ENCODE peak calls at places on chromosomes 13 and 19, in five cellular contexts. One of them, this sample, is unnamed.

GRCh38 chr13:46286972-46287371 is 75.2 kb downstream of the LRRC63 start:
- DNase-seq in left ventricle myocardium inferior: no peak
- DNase-seq in spleen: no peak
- DNase-seq in pancreas: no peak
- DNase-seq in mammary epithelial cell: no peak
- DNase-seq in this sample: no peak

GRCh38 chr19:33434886-33435705 is 61.6 kb downstream of the CEBPG start:
- DNase-seq in pancreas: peak; percentile 56
- DNase-seq in spleen: peak; percentile 57
- DNase-seq in left ventricle myocardium inferior: peak; percentile 9
- DNase-seq in mammary epithelial cell: no peak
- DNase-seq in this sample: no peak

GRCh38 chr19:49786432-49786831 is 19.6 kb downstream of the AP2A1 start:
- DNase-seq in left ventricle myocardium inferior: no peak
- DNase-seq in spleen: no peak
- DNase-seq in mammary epithelial cell: peak; percentile 28
- DNase-seq in pancreas: no peak
- DNase-seq in this sample: no peak

GRCh38 chr19:53037101-53038097 is 7.1 kb upstream of the ERVV-2 start:
- DNase-seq in mammary epithelial cell: peak; percentile 53
- DNase-seq in left ventricle myocardium inferior: peak; percentile 37
- DNase-seq in pancreas: peak; percentile 71
- DNase-seq in spleen: peak; percentile 70
- DNase-seq in this sample: no peak

GRCh38 chr19:16197188-16197621 is 506 bp upstream of the AP1M1 start:
- DNase-seq in mammary epithelial cell: peak; percentile 54
- DNase-seq in pancreas: no peak
- DNase-seq in left ventricle myocardium inferior: no peak
- DNase-seq in spleen: no peak
- DNase-seq in this sample: no peak

GRCh38 chr13:42279986-42280385 is 8.0 kb downstream of the AKAP11 start:
- DNase-seq in pancreas: no peak
- DNase-seq in spleen: no peak
- DNase-seq in left ventricle myocardium inferior: no peak
- DNase-seq in mammary epithelial cell: no peak
- DNase-seq in this sample: no peak

GRCh38 chr13:46721054-46721453 is 75.9 kb downstream of the ESD start:
- DNase-seq in pancreas: no peak
- DNase-seq in left ventricle myocardium inferior: peak; percentile 19
- DNase-seq in mammary epithelial cell: peak; percentile 11
- DNase-seq in spleen: no peak
- DNase-seq in this sample: peak; percentile 39

GRCh38 chr19:47608074-47608907 is 643 bp upstream of the BICRA start:
- DNase-seq in spleen: peak; percentile 98
- DNase-seq in mammary epithelial cell: peak; percentile 94
- DNase-seq in left ventricle myocardium inferior: peak; percentile 95
- DNase-seq in pancreas: peak; percentile 97
- DNase-seq in this sample: peak; percentile 97

GRCh38 chr19:13097331-13098258 is 5.1 kb downstream of the LYL1 start:
- DNase-seq in pancreas: no peak
- DNase-seq in left ventricle myocardium inferior: no peak
- DNase-seq in mammary epithelial cell: no peak
- DNase-seq in spleen: peak; percentile 94
- DNase-seq in this sample: no peak

GRCh38 chr13:40564342-40564997 is 102.0 kb downstream of the FOXO1 start:
- DNase-seq in spleen: no peak
- DNase-seq in mammary epithelial cell: no peak
- DNase-seq in left ventricle myocardium inferior: no peak
- DNase-seq in pancreas: no peak
- DNase-seq in this sample: no peak

GRCh38 chr13:25227690-25228089 is 55.6 kb upstream of the AMER2 start:
- DNase-seq in left ventricle myocardium inferior: no peak
- DNase-seq in mammary epithelial cell: no peak
- DNase-seq in pancreas: no peak
- DNase-seq in spleen: no peak
- DNase-seq in this sample: no peak

GRCh38 chr19:11378319-11379189 is 4.1 kb downstream of the SWSAP1 start:
- DNase-seq in left ventricle myocardium inferior: peak; percentile 44
- DNase-seq in pancreas: peak; percentile 69
- DNase-seq in spleen: peak; percentile 86
- DNase-seq in mammary epithelial cell: peak; percentile 80
- DNase-seq in this sample: no peak

GRCh38 chr19:13163609-13164364 is 13.6 kb downstream of the IER2 start:
- DNase-seq in left ventricle myocardium inferior: peak; percentile 67
- DNase-seq in mammary epithelial cell: peak; percentile 50
- DNase-seq in spleen: peak; percentile 89
- DNase-seq in pancreas: peak; percentile 87
- DNase-seq in this sample: peak; percentile 78

GRCh38 chr13:46571189-46571901 is 18.4 kb downstream of the LRCH1 start:
- DNase-seq in mammary epithelial cell: no peak
- DNase-seq in spleen: no peak
- DNase-seq in pancreas: no peak
- DNase-seq in left ventricle myocardium inferior: no peak
- DNase-seq in this sample: no peak

GRCh38 chr13:20608438-20609020 is 41.6 kb downstream of the IFT88 start:
- DNase-seq in pancreas: no peak
- DNase-seq in spleen: no peak
- DNase-seq in left ventricle myocardium inferior: no peak
- DNase-seq in mammary epithelial cell: no peak
- DNase-seq in this sample: no peak
- H3K27ac ChIP-seq in pancreas: no peak overlapping the region
- H3K27ac ChIP-seq in spleen: no peak overlapping the region
- H3K27ac ChIP-seq in left ventricle myocardium inferior: no peak overlapping the region
- H3K27ac ChIP-seq in mammary epithelial cell: no peak overlapping the region
- H3K27ac ChIP-seq in this sample: no peak overlapping the region

DNA sequence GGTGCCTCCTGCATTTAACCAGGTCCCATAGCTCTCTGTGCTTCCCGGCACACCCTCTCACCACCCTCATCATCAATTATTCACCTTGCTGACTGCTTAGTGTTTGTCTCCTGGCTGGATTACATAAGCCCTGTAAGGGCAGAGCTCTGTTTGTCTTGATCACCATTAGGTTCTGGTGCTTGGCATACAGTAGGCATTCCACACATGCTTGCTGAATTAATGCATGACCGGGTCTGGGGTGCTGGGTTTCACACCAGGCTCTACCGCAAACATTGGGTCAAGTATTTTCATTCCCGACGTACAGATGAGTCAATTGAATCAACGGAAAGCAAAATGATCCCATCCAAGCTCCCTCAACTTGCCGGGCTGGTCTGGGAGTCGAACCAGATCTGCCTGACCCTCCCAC is 28.5 kb downstream of the VAV1 start:
- DNase-seq in spleen: no peak
- DNase-seq in pancreas: no peak
- DNase-seq in mammary epithelial cell: peak; percentile 81
- DNase-seq in left ventricle myocardium inferior: no peak
- DNase-seq in this sample: no peak
- H3K4me1 ChIP-seq in spleen: peaks cover 70% of the 10 kb centered on the region
- H3K4me1 ChIP-seq in pancreas: no peaks in the 10 kb centered on the region
- H3K4me1 ChIP-seq in mammary epithelial cell: peaks cover 5% of the 10 kb centered on the region
- H3K4me1 ChIP-seq in left ventricle myocardium inferior: peaks cover 9% of the 10 kb centered on the region
- H3K4me1 ChIP-seq in this sample: no peaks in the 10 kb centered on the region

GRCh38 chr19:36009633-36010379 is 1.2 kb upstream of the SYNE4 start:
- DNase-seq in mammary epithelial cell: no peak
- DNase-seq in left ventricle myocardium inferior: no peak
- DNase-seq in spleen: no peak
- DNase-seq in pancreas: no peak
- DNase-seq in this sample: no peak
- H3K27ac ChIP-seq in mammary epithelial cell: no peak overlapping the region
- H3K27ac ChIP-seq in left ventricle myocardium inferior: peak overlapping the region; percentile 30
- H3K27ac ChIP-seq in spleen: peak overlapping the region; percentile 27
- H3K27ac ChIP-seq in pancreas: no peak overlapping the region
- H3K27ac ChIP-seq in this sample: no peak overlapping the region

DNA sequence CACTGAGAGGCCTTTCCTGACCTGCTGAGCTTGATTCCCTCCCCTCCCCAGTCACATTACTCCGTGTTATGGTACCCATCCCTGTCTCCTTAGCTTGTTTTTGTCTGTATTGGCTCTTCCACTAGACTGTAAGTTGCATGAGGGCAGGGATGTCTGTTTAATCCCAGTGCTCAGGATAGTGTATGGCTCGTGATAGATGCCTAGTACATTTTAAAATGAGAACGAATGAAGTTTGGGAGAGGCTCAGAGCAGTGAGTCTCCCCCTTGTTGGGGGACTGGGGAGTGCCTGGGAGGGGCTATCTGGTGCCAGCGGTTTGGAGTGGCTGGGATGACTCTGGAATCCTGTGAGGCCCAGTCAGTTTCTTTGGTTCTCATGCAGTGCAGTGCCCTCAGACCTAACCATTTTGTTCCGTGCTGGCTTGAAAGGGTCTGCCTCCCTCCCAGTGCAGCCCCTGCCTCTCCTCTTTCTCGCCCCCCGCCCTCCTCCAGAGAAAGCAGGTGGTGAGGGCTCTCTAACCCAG is 35.5 kb downstream of the ACTN4 start:
- DNase-seq in pancreas: no peak
- DNase-seq in spleen: no peak
- DNase-seq in left ventricle myocardium inferior: no peak
- DNase-seq in mammary epithelial cell: no peak
- DNase-seq in this sample: no peak
- H3K4me1 ChIP-seq in pancreas: peaks cover 78% of the 10 kb centered on the region
- H3K4me1 ChIP-seq in spleen: peaks cover 98% of the 10 kb centered on the region
- H3K4me1 ChIP-seq in left ventricle myocardium inferior: peaks cover 100% of the 10 kb centered on the region
- H3K4me1 ChIP-seq in mammary epithelial cell: peaks cover 75% of the 10 kb centered on the region
- H3K4me1 ChIP-seq in this sample: peaks cover 90% of the 10 kb centered on the region

GRCh38 chr13:50085063-50085462 is 69.8 kb downstream of the KCNRG start:
- DNase-seq in mammary epithelial cell: peak; percentile 17
- DNase-seq in left ventricle myocardium inferior: no peak
- DNase-seq in pancreas: no peak
- DNase-seq in spleen: no peak
- DNase-seq in this sample: no peak
- H3K27ac ChIP-seq in mammary epithelial cell: peak overlapping the region; percentile 8
- H3K27ac ChIP-seq in left ventricle myocardium inferior: peak overlapping the region; percentile 14
- H3K27ac ChIP-seq in pancreas: no peak overlapping the region
- H3K27ac ChIP-seq in spleen: peak overlapping the region; percentile 41
- H3K27ac ChIP-seq in this sample: no peak overlapping the region

GRCh38 chr19:19459707-19460251 is 54.3 kb downstream of the GATAD2A start:
- DNase-seq in pancreas: no peak
- DNase-seq in mammary epithelial cell: no peak
- DNase-seq in spleen: peak; percentile 90
- DNase-seq in left ventricle myocardium inferior: peak; percentile 46
- DNase-seq in this sample: peak; percentile 50
- H3K4me1 ChIP-seq in pancreas: peaks cover 35% of the 10 kb centered on the region
- H3K4me1 ChIP-seq in mammary epithelial cell: peaks cover 54% of the 10 kb centered on the region
- H3K4me1 ChIP-seq in spleen: peaks cover 89% of the 10 kb centered on the region
- H3K4me1 ChIP-seq in left ventricle myocardium inferior: peaks cover 81% of the 10 kb centered on the region
- H3K4me1 ChIP-seq in this sample: peaks cover 80% of the 10 kb centered on the region

DNA sequence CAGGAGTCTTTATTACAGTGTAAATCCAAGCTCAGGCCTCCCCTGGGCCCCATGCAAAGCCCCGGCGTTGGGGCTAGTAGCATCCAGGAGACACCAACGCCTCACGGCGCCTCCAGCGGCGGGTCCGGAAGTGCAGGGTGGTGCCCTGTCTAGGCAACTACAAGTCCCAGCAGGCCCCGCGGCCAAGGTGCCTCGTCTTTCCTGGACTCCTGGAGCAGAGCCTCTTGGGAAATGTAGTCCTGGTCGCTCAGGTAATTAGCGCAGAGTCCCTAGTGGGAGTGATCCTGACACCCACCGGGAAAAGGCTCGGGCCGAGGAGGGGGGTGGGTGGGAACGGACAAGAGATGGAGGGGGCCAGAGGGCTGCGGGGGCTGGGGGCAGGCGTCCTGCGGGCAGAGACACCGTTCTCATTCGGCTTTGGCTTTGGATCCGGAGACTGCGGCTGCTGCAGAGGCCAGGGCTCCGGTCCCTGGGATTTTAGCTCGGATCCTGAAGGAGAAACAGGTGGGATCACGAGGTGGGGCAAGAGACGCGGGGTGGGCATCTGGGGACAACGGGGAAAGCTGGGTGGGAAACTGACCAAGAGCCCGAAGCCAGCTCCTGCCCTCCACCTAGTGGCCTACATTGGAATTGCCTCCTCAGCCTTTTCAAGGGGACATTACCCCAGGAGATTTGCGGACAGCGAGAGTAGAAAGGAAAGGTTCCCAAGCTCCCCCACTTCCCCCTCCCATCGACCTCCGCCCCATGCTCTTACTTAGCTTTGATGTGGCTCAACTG is 11.4 kb downstream of the RTN2 start:
- DNase-seq in mammary epithelial cell: peak; percentile 88
- DNase-seq in spleen: peak; percentile 99
- DNase-seq in pancreas: peak; percentile 99
- DNase-seq in left ventricle myocardium inferior: peak; percentile 98
- DNase-seq in this sample: peak; percentile 98
- H3K27ac ChIP-seq in mammary epithelial cell: no peak overlapping the region
- H3K27ac ChIP-seq in spleen: peak overlapping the region; percentile 88
- H3K27ac ChIP-seq in pancreas: peak overlapping the region; percentile 5
- H3K27ac ChIP-seq in left ventricle myocardium inferior: peak overlapping the region; percentile 82
- H3K27ac ChIP-seq in this sample: peak overlapping the region; percentile 77

DNA sequence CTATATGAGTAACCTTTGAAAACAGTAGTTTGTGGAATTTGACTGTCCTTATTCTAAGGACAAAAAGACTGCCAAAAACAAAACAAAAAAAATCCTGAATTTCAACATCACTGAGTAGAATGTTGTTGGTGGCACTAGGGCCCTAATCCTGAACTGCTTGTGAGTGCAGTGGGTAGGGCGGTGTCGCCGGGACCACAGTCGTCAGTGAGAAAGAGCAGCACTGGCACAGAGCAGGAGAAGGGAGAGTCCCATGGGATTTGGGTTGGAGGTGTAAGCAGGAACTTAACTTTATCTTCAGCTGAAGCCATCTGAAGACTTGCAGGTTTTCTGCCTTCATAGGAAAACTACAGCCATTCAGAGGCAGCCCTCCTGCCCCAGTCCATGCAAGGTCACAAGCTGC is 5.6 kb downstream of the PCID2 start:
- DNase-seq in mammary epithelial cell: no peak
- DNase-seq in left ventricle myocardium inferior: no peak
- DNase-seq in spleen: no peak
- DNase-seq in pancreas: no peak
- DNase-seq in this sample: no peak
- H3K4me1 ChIP-seq in mammary epithelial cell: peaks cover 10% of the 10 kb centered on the region
- H3K4me1 ChIP-seq in left ventricle myocardium inferior: peaks cover 90% of the 10 kb centered on the region
- H3K4me1 ChIP-seq in spleen: peaks cover 52% of the 10 kb centered on the region
- H3K4me1 ChIP-seq in pancreas: peaks cover 10% of the 10 kb centered on the region
- H3K4me1 ChIP-seq in this sample: peaks cover 37% of the 10 kb centered on the region

This sample was measured in psoas muscle.